ENCODE peak calls at places on chromosome 11, in four cellular contexts. One of them, this sample, is unnamed.
A peak's percentile ranks its signal among the peaks of the same experiment; 100 is the strongest.

GRCh38 chr11:75375626-75376025 is 23.7 kb upstream of the RPS3 start:
- DNase-seq in body of pancreas: no peak
- DNase-seq in activated naive CD8-positive, alpha-beta T cell treated with anti-CD3 and anti-CD28 coated beads, Interleukin-2, amount 50 U/mL, for 24 hours: no peak
- DNase-seq in NCI-H1417: no peak
- DNase-seq in this sample: no peak

GRCh38 chr11:110091995-110092576 is 1.1 kb upstream of the ZC3H12C start:
- DNase-seq in body of pancreas: no peak
- DNase-seq in activated naive CD8-positive, alpha-beta T cell treated with anti-CD3 and anti-CD28 coated beads, Interleukin-2, amount 50 U/mL, for 24 hours: no peak
- DNase-seq in NCI-H1417: no peak
- DNase-seq in this sample: no peak

GRCh38 chr11:8086001-8086479 is 5.0 kb downstream of the TUB start:
- DNase-seq in body of pancreas: no peak
- DNase-seq in activated naive CD8-positive, alpha-beta T cell treated with anti-CD3 and anti-CD28 coated beads, Interleukin-2, amount 50 U/mL, for 24 hours: no peak
- DNase-seq in NCI-H1417: peak; percentile 90
- DNase-seq in this sample: no peak

GRCh38 chr11:20125927-20126326 is 34.3 kb downstream of the DBX1 start:
- DNase-seq in body of pancreas: no peak
- DNase-seq in activated naive CD8-positive, alpha-beta T cell treated with anti-CD3 and anti-CD28 coated beads, Interleukin-2, amount 50 U/mL, for 24 hours: no peak
- DNase-seq in NCI-H1417: no peak
- DNase-seq in this sample: no peak

GRCh38 chr11:66070604-66071325 is 693 bp downstream of the PACS1 start:
- DNase-seq in body of pancreas: peak; percentile 57
- DNase-seq in activated naive CD8-positive, alpha-beta T cell treated with anti-CD3 and anti-CD28 coated beads, Interleukin-2, amount 50 U/mL, for 24 hours: no peak
- DNase-seq in NCI-H1417: peak; percentile 69
- DNase-seq in this sample: no peak

GRCh38 chr11:6626971-6627761 is 7.9 kb upstream of the TPP1 start:
- DNase-seq in body of pancreas: no peak
- DNase-seq in activated naive CD8-positive, alpha-beta T cell treated with anti-CD3 and anti-CD28 coated beads, Interleukin-2, amount 50 U/mL, for 24 hours: no peak
- DNase-seq in NCI-H1417: no peak
- DNase-seq in this sample: no peak

GRCh38 chr11:126581871-126582270 is 226.4 kb downstream of the ST3GAL4 start:
- DNase-seq in body of pancreas: no peak
- DNase-seq in activated naive CD8-positive, alpha-beta T cell treated with anti-CD3 and anti-CD28 coated beads, Interleukin-2, amount 50 U/mL, for 24 hours: no peak
- DNase-seq in NCI-H1417: no peak
- DNase-seq in this sample: no peak

GRCh38 chr11:41665633-41666032 is 206.2 kb upstream of the LRRC4C start:
- DNase-seq in body of pancreas: no peak
- DNase-seq in activated naive CD8-positive, alpha-beta T cell treated with anti-CD3 and anti-CD28 coated beads, Interleukin-2, amount 50 U/mL, for 24 hours: no peak
- DNase-seq in NCI-H1417: no peak
- DNase-seq in this sample: no peak

GRCh38 chr11:10496296-10496936 is 41.4 kb downstream of the AMPD3 start:
- DNase-seq in body of pancreas: no peak
- DNase-seq in activated naive CD8-positive, alpha-beta T cell treated with anti-CD3 and anti-CD28 coated beads, Interleukin-2, amount 50 U/mL, for 24 hours: no peak
- DNase-seq in NCI-H1417: no peak
- DNase-seq in this sample: no peak

GRCh38 chr11:46251954-46252353 is 25.5 kb upstream of the CREB3L1 start:
- DNase-seq in body of pancreas: no peak
- DNase-seq in activated naive CD8-positive, alpha-beta T cell treated with anti-CD3 and anti-CD28 coated beads, Interleukin-2, amount 50 U/mL, for 24 hours: no peak
- DNase-seq in NCI-H1417: no peak
- DNase-seq in this sample: no peak

GRCh38 chr11:2203440-2204259 is 32.0 kb upstream of the TH start:
- DNase-seq in body of pancreas: peak; percentile 1
- DNase-seq in activated naive CD8-positive, alpha-beta T cell treated with anti-CD3 and anti-CD28 coated beads, Interleukin-2, amount 50 U/mL, for 24 hours: no peak
- DNase-seq in NCI-H1417: no peak
- DNase-seq in this sample: peak; percentile 6

GRCh38 chr11:72965672-72966071 is 151.5 kb downstream of the ATG16L2 start:
- DNase-seq in body of pancreas: no peak
- DNase-seq in activated naive CD8-positive, alpha-beta T cell treated with anti-CD3 and anti-CD28 coated beads, Interleukin-2, amount 50 U/mL, for 24 hours: no peak
- DNase-seq in NCI-H1417: no peak
- DNase-seq in this sample: no peak

GRCh38 chr11:9250139-9250582 is 15.0 kb downstream of the DENND5A start:
- DNase-seq in body of pancreas: no peak
- DNase-seq in activated naive CD8-positive, alpha-beta T cell treated with anti-CD3 and anti-CD28 coated beads, Interleukin-2, amount 50 U/mL, for 24 hours: peak; percentile 17
- DNase-seq in NCI-H1417: no peak
- DNase-seq in this sample: peak; percentile 8

GRCh38 chr11:79117488-79117887 is 323.3 kb downstream of the TENM4 start:
- DNase-seq in body of pancreas: no peak
- DNase-seq in activated naive CD8-positive, alpha-beta T cell treated with anti-CD3 and anti-CD28 coated beads, Interleukin-2, amount 50 U/mL, for 24 hours: no peak
- DNase-seq in NCI-H1417: no peak
- DNase-seq in this sample: no peak

GRCh38 chr11:69859275-69859934 is 40.2 kb upstream of the FGF3 start:
- DNase-seq in body of pancreas: no peak
- DNase-seq in activated naive CD8-positive, alpha-beta T cell treated with anti-CD3 and anti-CD28 coated beads, Interleukin-2, amount 50 U/mL, for 24 hours: no peak
- DNase-seq in NCI-H1417: no peak
- DNase-seq in this sample: no peak

GRCh38 chr11:103091441-103091809 is 535 bp downstream of the DCUN1D5 start:
- DNase-seq in body of pancreas: peak; percentile 26
- DNase-seq in activated naive CD8-positive, alpha-beta T cell treated with anti-CD3 and anti-CD28 coated beads, Interleukin-2, amount 50 U/mL, for 24 hours: peak; percentile 61
- DNase-seq in NCI-H1417: peak; percentile 82
- DNase-seq in this sample: peak; percentile 3

GRCh38 chr11:129324533-129325175 is 51.0 kb upstream of the BARX2 start:
- DNase-seq in body of pancreas: peak; percentile 80
- DNase-seq in activated naive CD8-positive, alpha-beta T cell treated with anti-CD3 and anti-CD28 coated beads, Interleukin-2, amount 50 U/mL, for 24 hours: no peak
- DNase-seq in NCI-H1417: peak; percentile 56
- DNase-seq in this sample: no peak

GRCh38 chr11:115682101-115682500 is 177.9 kb upstream of the CADM1 start:
- DNase-seq in body of pancreas: no peak
- DNase-seq in activated naive CD8-positive, alpha-beta T cell treated with anti-CD3 and anti-CD28 coated beads, Interleukin-2, amount 50 U/mL, for 24 hours: no peak
- DNase-seq in NCI-H1417: no peak
- DNase-seq in this sample: no peak

GRCh38 chr11:64726211-64726641 is 3.2 kb upstream of the NRXN2 start:
- DNase-seq in body of pancreas: no peak
- DNase-seq in activated naive CD8-positive, alpha-beta T cell treated with anti-CD3 and anti-CD28 coated beads, Interleukin-2, amount 50 U/mL, for 24 hours: no peak
- DNase-seq in NCI-H1417: no peak
- DNase-seq in this sample: no peak